ENCODE peak calls at places on chromosomes 16 and 17, in ten cellular contexts. One of them, this sample, is unnamed.

GRCh38 chr17:12691173-12691572 is 25.5 kb downstream of the MYOCD start:
- DNase-seq in ascending aorta: peak; percentile 48
- DNase-seq in CD8-positive, alpha-beta memory T cell: no peak
- DNase-seq in tibial artery: peak; percentile 85
- DNase-seq in endothelial cell of umbilical vein: no peak
- DNase-seq in esophagus muscularis mucosa: no peak
- DNase-seq in SJSA1: no peak
- DNase-seq in transverse colon: no peak
- DNase-seq in heart right ventricle: no peak
- DNase-seq in cardiac muscle cell: no peak
- DNase-seq in this sample: no peak

GRCh38 chr17:10156579-10157488 is 41.6 kb downstream of the GAS7 start:
- DNase-seq in ascending aorta: peak; percentile 52
- DNase-seq in CD8-positive, alpha-beta memory T cell: peak; percentile 31
- DNase-seq in tibial artery: peak; percentile 84
- DNase-seq in endothelial cell of umbilical vein: no peak
- DNase-seq in esophagus muscularis mucosa: peak; percentile 92
- DNase-seq in SJSA1: no peak
- DNase-seq in transverse colon: peak; percentile 36
- DNase-seq in heart right ventricle: peak; percentile 20
- DNase-seq in cardiac muscle cell: no peak
- DNase-seq in this sample: peak; percentile 75

GRCh38 chr17:41724476-41725030 is 9.9 kb downstream of the HAP1 start:
- DNase-seq in ascending aorta: no peak
- DNase-seq in CD8-positive, alpha-beta memory T cell: no peak
- DNase-seq in tibial artery: no peak
- DNase-seq in endothelial cell of umbilical vein: no peak
- DNase-seq in esophagus muscularis mucosa: no peak
- DNase-seq in SJSA1: no peak
- DNase-seq in transverse colon: no peak
- DNase-seq in heart right ventricle: no peak
- DNase-seq in cardiac muscle cell: no peak
- DNase-seq in this sample: no peak

GRCh38 chr16:80210787-80211186 is 330.0 kb upstream of the DYNLRB2 start:
- DNase-seq in ascending aorta: no peak
- DNase-seq in CD8-positive, alpha-beta memory T cell: no peak
- DNase-seq in tibial artery: no peak
- DNase-seq in endothelial cell of umbilical vein: no peak
- DNase-seq in esophagus muscularis mucosa: peak; percentile 37
- DNase-seq in SJSA1: no peak
- DNase-seq in transverse colon: no peak
- DNase-seq in heart right ventricle: peak; percentile 44
- DNase-seq in cardiac muscle cell: no peak
- DNase-seq in this sample: peak; percentile 17

GRCh38 chr17:78242024-78242742 is 10.8 kb downstream of the TMEM235 start:
- DNase-seq in ascending aorta: no peak
- DNase-seq in CD8-positive, alpha-beta memory T cell: no peak
- DNase-seq in tibial artery: no peak
- DNase-seq in endothelial cell of umbilical vein: no peak
- DNase-seq in esophagus muscularis mucosa: no peak
- DNase-seq in SJSA1: no peak
- DNase-seq in transverse colon: no peak
- DNase-seq in heart right ventricle: no peak
- DNase-seq in cardiac muscle cell: no peak
- DNase-seq in this sample: no peak

GRCh38 chr17:35046740-35047283 is 16.7 kb downstream of the RFFL start:
- DNase-seq in ascending aorta: no peak
- DNase-seq in CD8-positive, alpha-beta memory T cell: peak; percentile 67
- DNase-seq in tibial artery: no peak
- DNase-seq in endothelial cell of umbilical vein: peak; percentile 74
- DNase-seq in esophagus muscularis mucosa: no peak
- DNase-seq in SJSA1: no peak
- DNase-seq in transverse colon: no peak
- DNase-seq in heart right ventricle: no peak
- DNase-seq in cardiac muscle cell: no peak
- DNase-seq in this sample: no peak

GRCh38 chr17:34167359-34167758 is 87.7 kb upstream of the CCL2 start:
- DNase-seq in ascending aorta: no peak
- DNase-seq in CD8-positive, alpha-beta memory T cell: no peak
- DNase-seq in tibial artery: no peak
- DNase-seq in endothelial cell of umbilical vein: no peak
- DNase-seq in esophagus muscularis mucosa: no peak
- DNase-seq in SJSA1: no peak
- DNase-seq in transverse colon: no peak
- DNase-seq in heart right ventricle: no peak
- DNase-seq in cardiac muscle cell: no peak
- DNase-seq in this sample: no peak

GRCh38 chr17:56779898-56780777 is 53.6 kb downstream of the C17orf67 start:
- DNase-seq in ascending aorta: no peak
- DNase-seq in CD8-positive, alpha-beta memory T cell: peak; percentile 78
- DNase-seq in tibial artery: peak; percentile 75
- DNase-seq in endothelial cell of umbilical vein: peak; percentile 79
- DNase-seq in esophagus muscularis mucosa: peak; percentile 93
- DNase-seq in SJSA1: peak; percentile 92
- DNase-seq in transverse colon: peak; percentile 82
- DNase-seq in heart right ventricle: peak; percentile 77
- DNase-seq in cardiac muscle cell: peak; percentile 82
- DNase-seq in this sample: peak; percentile 69

GRCh38 chr17:17557796-17558195 is 33.7 kb downstream of the PEMT start:
- DNase-seq in ascending aorta: no peak
- DNase-seq in CD8-positive, alpha-beta memory T cell: no peak
- DNase-seq in tibial artery: no peak
- DNase-seq in endothelial cell of umbilical vein: no peak
- DNase-seq in esophagus muscularis mucosa: no peak
- DNase-seq in SJSA1: no peak
- DNase-seq in transverse colon: no peak
- DNase-seq in heart right ventricle: peak; percentile 38
- DNase-seq in cardiac muscle cell: no peak
- DNase-seq in this sample: no peak

GRCh38 chr17:40355123-40355803 is 9.3 kb downstream of the GJD3 start:
- DNase-seq in ascending aorta: no peak
- DNase-seq in CD8-positive, alpha-beta memory T cell: peak; percentile 63
- DNase-seq in tibial artery: peak; percentile 89
- DNase-seq in endothelial cell of umbilical vein: peak; percentile 72
- DNase-seq in esophagus muscularis mucosa: no peak
- DNase-seq in SJSA1: peak; percentile 62
- DNase-seq in transverse colon: peak; percentile 79
- DNase-seq in heart right ventricle: peak; percentile 87
- DNase-seq in cardiac muscle cell: peak; percentile 70
- DNase-seq in this sample: peak; percentile 84

GRCh38 chr16:27430923-27431484 is 29.0 kb downstream of the IL21R start:
- DNase-seq in ascending aorta: no peak
- DNase-seq in CD8-positive, alpha-beta memory T cell: no peak
- DNase-seq in tibial artery: no peak
- DNase-seq in endothelial cell of umbilical vein: peak; percentile 17
- DNase-seq in esophagus muscularis mucosa: peak; percentile 64
- DNase-seq in SJSA1: no peak
- DNase-seq in transverse colon: no peak
- DNase-seq in heart right ventricle: no peak
- DNase-seq in cardiac muscle cell: no peak
- DNase-seq in this sample: no peak

GRCh38 chr17:82282239-82283207 is 9.0 kb upstream of the CSNK1D start:
- DNase-seq in ascending aorta: no peak
- DNase-seq in CD8-positive, alpha-beta memory T cell: no peak
- DNase-seq in tibial artery: no peak
- DNase-seq in endothelial cell of umbilical vein: no peak
- DNase-seq in esophagus muscularis mucosa: no peak
- DNase-seq in SJSA1: no peak
- DNase-seq in transverse colon: no peak
- DNase-seq in heart right ventricle: no peak
- DNase-seq in cardiac muscle cell: no peak
- DNase-seq in this sample: no peak

GRCh38 chr17:55687037-55687436 is 35.6 kb downstream of the TMEM100 start:
- DNase-seq in ascending aorta: no peak
- DNase-seq in CD8-positive, alpha-beta memory T cell: no peak
- DNase-seq in tibial artery: no peak
- DNase-seq in endothelial cell of umbilical vein: no peak
- DNase-seq in esophagus muscularis mucosa: no peak
- DNase-seq in SJSA1: no peak
- DNase-seq in transverse colon: no peak
- DNase-seq in heart right ventricle: no peak
- DNase-seq in cardiac muscle cell: no peak
- DNase-seq in this sample: no peak

GRCh38 chr17:70588003-70588402 is 418.7 kb downstream of the KCNJ2 start:
- DNase-seq in ascending aorta: no peak
- DNase-seq in CD8-positive, alpha-beta memory T cell: no peak
- DNase-seq in tibial artery: no peak
- DNase-seq in endothelial cell of umbilical vein: peak; percentile 3
- DNase-seq in esophagus muscularis mucosa: no peak
- DNase-seq in SJSA1: no peak
- DNase-seq in transverse colon: no peak
- DNase-seq in heart right ventricle: no peak
- DNase-seq in cardiac muscle cell: no peak
- DNase-seq in this sample: no peak

GRCh38 chr16:27841911-27842310 is 221.6 kb downstream of the GSG1L start:
- DNase-seq in ascending aorta: no peak
- DNase-seq in CD8-positive, alpha-beta memory T cell: no peak
- DNase-seq in tibial artery: peak; percentile 9
- DNase-seq in endothelial cell of umbilical vein: no peak
- DNase-seq in esophagus muscularis mucosa: no peak
- DNase-seq in SJSA1: no peak
- DNase-seq in transverse colon: no peak
- DNase-seq in heart right ventricle: no peak
- DNase-seq in cardiac muscle cell: no peak
- DNase-seq in this sample: no peak

GRCh38 chr16:66717112-66717675 is 20.7 kb upstream of the CMTM4 start:
- DNase-seq in ascending aorta: no peak
- DNase-seq in CD8-positive, alpha-beta memory T cell: no peak
- DNase-seq in tibial artery: no peak
- DNase-seq in endothelial cell of umbilical vein: peak; percentile 16
- DNase-seq in esophagus muscularis mucosa: no peak
- DNase-seq in SJSA1: peak; percentile 30
- DNase-seq in transverse colon: peak; percentile 47
- DNase-seq in heart right ventricle: peak; percentile 30
- DNase-seq in cardiac muscle cell: no peak
- DNase-seq in this sample: peak; percentile 79
- H3K27ac ChIP-seq in ascending aorta: no peak overlapping the region
- H3K27ac ChIP-seq in CD8-positive, alpha-beta memory T cell: no peak overlapping the region
- H3K27ac ChIP-seq in tibial artery: no peak overlapping the region
- H3K27ac ChIP-seq in endothelial cell of umbilical vein: no peak overlapping the region
- H3K27ac ChIP-seq in esophagus muscularis mucosa: no peak overlapping the region
- H3K27ac ChIP-seq in SJSA1: no peak overlapping the region
- H3K27ac ChIP-seq in transverse colon: no peak overlapping the region
- H3K27ac ChIP-seq in heart right ventricle: no peak overlapping the region
- H3K27ac ChIP-seq in cardiac muscle cell: peak overlapping the region; percentile 31
- H3K27ac ChIP-seq in this sample: no peak overlapping the region

GRCh38 chr17:29720471-29720990 is 97.8 kb upstream of the CORO6 start:
- DNase-seq in ascending aorta: no peak
- DNase-seq in CD8-positive, alpha-beta memory T cell: no peak
- DNase-seq in tibial artery: no peak
- DNase-seq in endothelial cell of umbilical vein: no peak
- DNase-seq in esophagus muscularis mucosa: no peak
- DNase-seq in SJSA1: no peak
- DNase-seq in transverse colon: no peak
- DNase-seq in heart right ventricle: no peak
- DNase-seq in cardiac muscle cell: no peak
- DNase-seq in this sample: no peak

GRCh38 chr17:29722411-29723198 is 99.9 kb upstream of the CORO6 start:
- DNase-seq in ascending aorta: peak; percentile 25
- DNase-seq in CD8-positive, alpha-beta memory T cell: peak; percentile 53
- DNase-seq in tibial artery: no peak
- DNase-seq in endothelial cell of umbilical vein: peak; percentile 84
- DNase-seq in esophagus muscularis mucosa: peak; percentile 92
- DNase-seq in SJSA1: no peak
- DNase-seq in transverse colon: peak; percentile 46
- DNase-seq in heart right ventricle: no peak
- DNase-seq in cardiac muscle cell: peak; percentile 79
- DNase-seq in this sample: peak; percentile 56

GRCh38 chr17:29717817-29718216 is 95.1 kb upstream of the CORO6 start:
- DNase-seq in ascending aorta: no peak
- DNase-seq in CD8-positive, alpha-beta memory T cell: no peak
- DNase-seq in tibial artery: no peak
- DNase-seq in endothelial cell of umbilical vein: no peak
- DNase-seq in esophagus muscularis mucosa: no peak
- DNase-seq in SJSA1: no peak
- DNase-seq in transverse colon: no peak
- DNase-seq in heart right ventricle: no peak
- DNase-seq in cardiac muscle cell: no peak
- DNase-seq in this sample: no peak

GRCh38 chr17:29718446-29719039 is 95.8 kb upstream of the CORO6 start:
- DNase-seq in ascending aorta: no peak
- DNase-seq in CD8-positive, alpha-beta memory T cell: no peak
- DNase-seq in tibial artery: no peak
- DNase-seq in endothelial cell of umbilical vein: no peak
- DNase-seq in esophagus muscularis mucosa: no peak
- DNase-seq in SJSA1: no peak
- DNase-seq in transverse colon: no peak
- DNase-seq in heart right ventricle: no peak
- DNase-seq in cardiac muscle cell: no peak
- DNase-seq in this sample: no peak

DNA sequence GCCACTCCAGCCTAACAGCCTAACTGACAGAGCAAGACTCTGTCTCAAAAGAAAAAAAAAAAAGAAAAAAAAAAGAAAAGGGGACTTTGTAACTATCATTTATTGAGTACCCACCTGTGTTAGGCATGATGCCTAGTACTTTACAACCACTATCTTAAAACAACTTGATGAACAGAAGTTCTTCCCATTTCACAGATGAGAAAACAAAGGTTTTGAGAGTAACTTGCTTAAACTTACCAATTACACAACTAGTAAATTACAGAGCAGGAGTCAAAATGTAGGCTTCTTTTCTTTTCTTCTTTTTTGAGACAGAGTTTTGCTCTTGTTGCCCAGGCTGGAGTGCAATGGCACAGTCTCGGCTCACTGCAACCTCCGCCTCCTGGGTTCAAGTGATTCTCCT is 96.8 kb upstream of the CORO6 start:
- DNase-seq in ascending aorta: no peak
- DNase-seq in CD8-positive, alpha-beta memory T cell: no peak
- DNase-seq in tibial artery: no peak
- DNase-seq in endothelial cell of umbilical vein: no peak
- DNase-seq in esophagus muscularis mucosa: no peak
- DNase-seq in SJSA1: no peak
- DNase-seq in transverse colon: no peak
- DNase-seq in heart right ventricle: no peak
- DNase-seq in cardiac muscle cell: no peak
- DNase-seq in this sample: no peak
- H3K4me1 ChIP-seq in ascending aorta: no peaks in the 10 kb centered on the region
- H3K4me1 ChIP-seq in CD8-positive, alpha-beta memory T cell: peaks cover 58% of the 10 kb centered on the region
- H3K4me1 ChIP-seq in tibial artery: no peaks in the 10 kb centered on the region
- H3K4me1 ChIP-seq in endothelial cell of umbilical vein: peaks cover 17% of the 10 kb centered on the region
- H3K4me1 ChIP-seq in esophagus muscularis mucosa: peaks cover 45% of the 10 kb centered on the region
- H3K4me1 ChIP-seq in SJSA1: no peaks in the 10 kb centered on the region
- H3K4me1 ChIP-seq in transverse colon: peaks cover 35% of the 10 kb centered on the region
- H3K4me1 ChIP-seq in heart right ventricle: peaks cover 17% of the 10 kb centered on the region
- H3K4me1 ChIP-seq in cardiac muscle cell: peaks cover 24% of the 10 kb centered on the region
- H3K4me1 ChIP-seq in this sample: peaks cover 20% of the 10 kb centered on the region

GRCh38 chr17:48541574-48542113 is 3.3 kb downstream of the HOXB2 start:
- DNase-seq in ascending aorta: no peak
- DNase-seq in CD8-positive, alpha-beta memory T cell: peak; percentile 25
- DNase-seq in tibial artery: no peak
- DNase-seq in endothelial cell of umbilical vein: no peak
- DNase-seq in esophagus muscularis mucosa: no peak
- DNase-seq in SJSA1: no peak
- DNase-seq in transverse colon: peak; percentile 47
- DNase-seq in heart right ventricle: peak; percentile 73
- DNase-seq in cardiac muscle cell: peak; percentile 65
- DNase-seq in this sample: peak; percentile 75
- H3K27ac ChIP-seq in ascending aorta: peak overlapping the region; percentile 93
- H3K27ac ChIP-seq in CD8-positive, alpha-beta memory T cell: peak overlapping the region; percentile 92
- H3K27ac ChIP-seq in tibial artery: peak overlapping the region; percentile 95
- H3K27ac ChIP-seq in endothelial cell of umbilical vein: peak overlapping the region; percentile 80
- H3K27ac ChIP-seq in esophagus muscularis mucosa: peak overlapping the region; percentile 97
- H3K27ac ChIP-seq in SJSA1: no peak overlapping the region
- H3K27ac ChIP-seq in transverse colon: peak overlapping the region; percentile 95
- H3K27ac ChIP-seq in heart right ventricle: peak overlapping the region; percentile 78
- H3K27ac ChIP-seq in cardiac muscle cell: peak overlapping the region; percentile 98
- H3K27ac ChIP-seq in this sample: peak overlapping the region; percentile 84

GRCh38 chr17:64083571-64084085 is 46.3 kb downstream of the ERN1 start:
- DNase-seq in ascending aorta: no peak
- DNase-seq in CD8-positive, alpha-beta memory T cell: no peak
- DNase-seq in tibial artery: no peak
- DNase-seq in endothelial cell of umbilical vein: no peak
- DNase-seq in esophagus muscularis mucosa: no peak
- DNase-seq in SJSA1: no peak
- DNase-seq in transverse colon: no peak
- DNase-seq in heart right ventricle: no peak
- DNase-seq in cardiac muscle cell: no peak
- DNase-seq in this sample: no peak
- H3K4me1 ChIP-seq in ascending aorta: no peaks in the 10 kb centered on the region
- H3K4me1 ChIP-seq in CD8-positive, alpha-beta memory T cell: peaks cover 82% of the 10 kb centered on the region
- H3K4me1 ChIP-seq in tibial artery: peaks cover 24% of the 10 kb centered on the region
- H3K4me1 ChIP-seq in endothelial cell of umbilical vein: peaks cover 29% of the 10 kb centered on the region
- H3K4me1 ChIP-seq in esophagus muscularis mucosa: peaks cover 4% of the 10 kb centered on the region
- H3K4me1 ChIP-seq in SJSA1: peaks cover 15% of the 10 kb centered on the region
- H3K4me1 ChIP-seq in transverse colon: peaks cover 48% of the 10 kb centered on the region
- H3K4me1 ChIP-seq in heart right ventricle: peaks cover 15% of the 10 kb centered on the region
- H3K4me1 ChIP-seq in cardiac muscle cell: peaks cover 14% of the 10 kb centered on the region
- H3K4me1 ChIP-seq in this sample: peaks cover 32% of the 10 kb centered on the region